ENCODE peak calls at places on chromosomes 4 and X, in ten cellular contexts. One of them, this sample, is unnamed.

GRCh38 chr4:143282170-143282760 is 54.4 kb upstream of the GAB1 start:
- DNase-seq in foreskin fibroblast: peak; percentile 24
- DNase-seq in Caco-2: no peak
- DNase-seq in heart right ventricle: peak; percentile 62
- DNase-seq in cardiac muscle cell: peak; percentile 34
- DNase-seq in fibroblast of the aortic adventitia: peak; percentile 75
- DNase-seq in A673: no peak
- DNase-seq in tibial nerve: no peak
- DNase-seq in choroid plexus epithelial cell: no peak
- DNase-seq in brain microvascular endothelial cell: no peak
- DNase-seq in this sample: no peak

GRCh38 chr4:97496298-97496873 is 646.9 kb downstream of the STPG2 start:
- DNase-seq in heart right ventricle: no peak
- DNase-seq in brain microvascular endothelial cell: no peak
- DNase-seq in cardiac muscle cell: no peak
- DNase-seq in tibial nerve: no peak
- DNase-seq in choroid plexus epithelial cell: peak; percentile 52
- DNase-seq in Caco-2: no peak
- DNase-seq in A673: no peak
- DNase-seq in fibroblast of the aortic adventitia: no peak
- DNase-seq in foreskin fibroblast: no peak
- DNase-seq in this sample: peak; percentile 70

GRCh38 chr4:102466298-102466697 is 34.9 kb upstream of the NFKB1 start:
- DNase-seq in brain microvascular endothelial cell: peak; percentile 29
- DNase-seq in tibial nerve: no peak
- DNase-seq in fibroblast of the aortic adventitia: no peak
- DNase-seq in heart right ventricle: no peak
- DNase-seq in A673: peak; percentile 13
- DNase-seq in foreskin fibroblast: peak; percentile 18
- DNase-seq in cardiac muscle cell: peak; percentile 21
- DNase-seq in choroid plexus epithelial cell: peak; percentile 72
- DNase-seq in Caco-2: no peak
- DNase-seq in this sample: peak; percentile 70

GRCh38 chr4:112036881-112037280 is 108.4 kb upstream of the FAM241A start:
- DNase-seq in tibial nerve: no peak
- DNase-seq in A673: no peak
- DNase-seq in Caco-2: no peak
- DNase-seq in cardiac muscle cell: no peak
- DNase-seq in brain microvascular endothelial cell: no peak
- DNase-seq in fibroblast of the aortic adventitia: no peak
- DNase-seq in heart right ventricle: no peak
- DNase-seq in foreskin fibroblast: peak; percentile 14
- DNase-seq in choroid plexus epithelial cell: no peak
- DNase-seq in this sample: no peak

GRCh38 chr4:109294468-109295020 is 7.9 kb downstream of the COL25A1 start:
- DNase-seq in tibial nerve: no peak
- DNase-seq in brain microvascular endothelial cell: peak; percentile 76
- DNase-seq in fibroblast of the aortic adventitia: no peak
- DNase-seq in Caco-2: no peak
- DNase-seq in heart right ventricle: no peak
- DNase-seq in foreskin fibroblast: no peak
- DNase-seq in A673: peak; percentile 95
- DNase-seq in cardiac muscle cell: no peak
- DNase-seq in choroid plexus epithelial cell: peak; percentile 64
- DNase-seq in this sample: no peak

GRCh38 chrX:49178537-49178936 is 6.8 kb downstream of the PLP2 start:
- DNase-seq in cardiac muscle cell: no peak
- DNase-seq in foreskin fibroblast: no peak
- DNase-seq in brain microvascular endothelial cell: no peak
- DNase-seq in fibroblast of the aortic adventitia: no peak
- DNase-seq in A673: no peak
- DNase-seq in heart right ventricle: no peak
- DNase-seq in tibial nerve: no peak
- DNase-seq in Caco-2: no peak
- DNase-seq in choroid plexus epithelial cell: no peak
- DNase-seq in this sample: no peak

GRCh38 chr4:5824635-5825034 is 68.3 kb downstream of the CRMP1 start:
- DNase-seq in heart right ventricle: no peak
- DNase-seq in A673: peak; percentile 63
- DNase-seq in choroid plexus epithelial cell: peak; percentile 71
- DNase-seq in cardiac muscle cell: peak; percentile 64
- DNase-seq in foreskin fibroblast: peak; percentile 68
- DNase-seq in brain microvascular endothelial cell: peak; percentile 41
- DNase-seq in fibroblast of the aortic adventitia: peak; percentile 61
- DNase-seq in Caco-2: no peak
- DNase-seq in tibial nerve: no peak
- DNase-seq in this sample: peak; percentile 24

GRCh38 chr4:127505203-127505602 is 127.6 kb upstream of the INTU start:
- DNase-seq in tibial nerve: no peak
- DNase-seq in A673: peak; percentile 62
- DNase-seq in foreskin fibroblast: peak; percentile 94
- DNase-seq in brain microvascular endothelial cell: peak; percentile 85
- DNase-seq in choroid plexus epithelial cell: peak; percentile 93
- DNase-seq in fibroblast of the aortic adventitia: peak; percentile 94
- DNase-seq in Caco-2: no peak
- DNase-seq in heart right ventricle: peak; percentile 37
- DNase-seq in cardiac muscle cell: peak; percentile 92
- DNase-seq in this sample: peak; percentile 38

GRCh38 chrX:30301977-30302376 is 7.2 kb downstream of the NR0B1 start:
- DNase-seq in Caco-2: no peak
- DNase-seq in choroid plexus epithelial cell: peak; percentile 54
- DNase-seq in foreskin fibroblast: peak; percentile 64
- DNase-seq in fibroblast of the aortic adventitia: peak; percentile 41
- DNase-seq in cardiac muscle cell: peak; percentile 35
- DNase-seq in brain microvascular endothelial cell: peak; percentile 33
- DNase-seq in tibial nerve: no peak
- DNase-seq in heart right ventricle: no peak
- DNase-seq in A673: peak; percentile 65
- DNase-seq in this sample: peak; percentile 59

GRCh38 chr4:3324093-3324815 is 31.4 kb downstream of the RGS12 start:
- DNase-seq in Caco-2: no peak
- DNase-seq in tibial nerve: no peak
- DNase-seq in foreskin fibroblast: no peak
- DNase-seq in A673: no peak
- DNase-seq in heart right ventricle: no peak
- DNase-seq in brain microvascular endothelial cell: no peak
- DNase-seq in fibroblast of the aortic adventitia: no peak
- DNase-seq in cardiac muscle cell: no peak
- DNase-seq in choroid plexus epithelial cell: no peak
- DNase-seq in this sample: no peak

GRCh38 chr4:121077496-121077895 is 5.2 kb upstream of the NDNF start:
- DNase-seq in heart right ventricle: no peak
- DNase-seq in foreskin fibroblast: no peak
- DNase-seq in Caco-2: no peak
- DNase-seq in cardiac muscle cell: no peak
- DNase-seq in fibroblast of the aortic adventitia: no peak
- DNase-seq in A673: no peak
- DNase-seq in choroid plexus epithelial cell: no peak
- DNase-seq in brain microvascular endothelial cell: no peak
- DNase-seq in tibial nerve: no peak
- DNase-seq in this sample: peak; percentile 59

GRCh38 chr4:168484626-168485025 is 4.3 kb upstream of the DDX60L start:
- DNase-seq in cardiac muscle cell: peak; percentile 60
- DNase-seq in fibroblast of the aortic adventitia: peak; percentile 87
- DNase-seq in choroid plexus epithelial cell: peak; percentile 90
- DNase-seq in brain microvascular endothelial cell: peak; percentile 36
- DNase-seq in A673: no peak
- DNase-seq in heart right ventricle: no peak
- DNase-seq in foreskin fibroblast: peak; percentile 94
- DNase-seq in tibial nerve: no peak
- DNase-seq in Caco-2: no peak
- DNase-seq in this sample: peak; percentile 85

GRCh38 chr4:161314371-161314770 is 849.4 kb downstream of the FSTL5 start:
- DNase-seq in heart right ventricle: no peak
- DNase-seq in A673: no peak
- DNase-seq in choroid plexus epithelial cell: peak; percentile 56
- DNase-seq in Caco-2: no peak
- DNase-seq in fibroblast of the aortic adventitia: no peak
- DNase-seq in foreskin fibroblast: no peak
- DNase-seq in tibial nerve: no peak
- DNase-seq in cardiac muscle cell: no peak
- DNase-seq in brain microvascular endothelial cell: no peak
- DNase-seq in this sample: no peak

GRCh38 chr4:146643812-146644401 is 5.2 kb downstream of the POU4F2 start:
- DNase-seq in tibial nerve: no peak
- DNase-seq in heart right ventricle: no peak
- DNase-seq in cardiac muscle cell: peak; percentile 49
- DNase-seq in brain microvascular endothelial cell: no peak
- DNase-seq in Caco-2: no peak
- DNase-seq in fibroblast of the aortic adventitia: peak; percentile 40
- DNase-seq in foreskin fibroblast: peak; percentile 34
- DNase-seq in choroid plexus epithelial cell: peak; percentile 42
- DNase-seq in A673: peak; percentile 48
- DNase-seq in this sample: peak; percentile 38

GRCh38 chr4:154944996-154945395 is 163.9 kb downstream of the RBM46 start:
- DNase-seq in brain microvascular endothelial cell: no peak
- DNase-seq in A673: no peak
- DNase-seq in heart right ventricle: no peak
- DNase-seq in Caco-2: no peak
- DNase-seq in cardiac muscle cell: no peak
- DNase-seq in foreskin fibroblast: no peak
- DNase-seq in tibial nerve: no peak
- DNase-seq in choroid plexus epithelial cell: no peak
- DNase-seq in fibroblast of the aortic adventitia: no peak
- DNase-seq in this sample: peak; percentile 27

GRCh38 chr4:44869222-44869882 is 143.0 kb upstream of the GNPDA2 start:
- DNase-seq in Caco-2: no peak
- DNase-seq in choroid plexus epithelial cell: peak; percentile 48
- DNase-seq in brain microvascular endothelial cell: no peak
- DNase-seq in A673: peak; percentile 26
- DNase-seq in heart right ventricle: no peak
- DNase-seq in fibroblast of the aortic adventitia: no peak
- DNase-seq in tibial nerve: no peak
- DNase-seq in cardiac muscle cell: no peak
- DNase-seq in foreskin fibroblast: no peak
- DNase-seq in this sample: no peak

GRCh38 chr4:23040539-23040938 is 347.8 kb downstream of the GBA3 start:
- DNase-seq in Caco-2: no peak
- DNase-seq in tibial nerve: no peak
- DNase-seq in fibroblast of the aortic adventitia: no peak
- DNase-seq in cardiac muscle cell: no peak
- DNase-seq in brain microvascular endothelial cell: no peak
- DNase-seq in choroid plexus epithelial cell: no peak
- DNase-seq in heart right ventricle: no peak
- DNase-seq in foreskin fibroblast: no peak
- DNase-seq in A673: no peak
- DNase-seq in this sample: no peak
- TF ChIP-seq CTCF in Caco-2: no peak
- TF ChIP-seq CTCF in tibial nerve: no peak
- TF ChIP-seq CTCF in fibroblast of the aortic adventitia: no peak
- TF ChIP-seq CTCF in cardiac muscle cell: no peak
- TF ChIP-seq CTCF in brain microvascular endothelial cell: no peak
- TF ChIP-seq CTCF in choroid plexus epithelial cell: no peak
- TF ChIP-seq CTCF in heart right ventricle: no peak
- TF ChIP-seq CTCF in foreskin fibroblast: no peak
- TF ChIP-seq CTCF in A673: no peak
- TF ChIP-seq CTCF in this sample: no peak

DNA sequence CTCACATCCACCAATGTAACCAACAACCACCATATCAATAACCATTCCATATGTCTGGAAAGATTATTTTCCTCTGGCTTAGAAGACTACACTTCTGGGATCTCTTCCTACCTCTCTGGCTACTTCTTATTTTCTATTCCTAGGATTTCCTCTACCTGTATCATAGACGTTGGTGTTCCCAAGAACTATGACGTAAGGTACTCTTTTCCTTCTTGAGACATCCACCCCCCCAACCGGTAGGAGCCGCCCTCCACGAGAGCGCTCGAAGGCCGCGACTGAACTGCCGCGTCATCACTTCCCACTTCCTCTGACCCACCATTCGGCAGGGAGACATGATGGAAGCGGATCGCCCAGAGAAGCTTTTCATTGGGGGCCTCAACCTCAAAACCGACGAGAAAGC is at the start of gene RBMXL3:
- DNase-seq in tibial nerve: no peak
- DNase-seq in cardiac muscle cell: no peak
- DNase-seq in choroid plexus epithelial cell: no peak
- DNase-seq in A673: no peak
- DNase-seq in brain microvascular endothelial cell: no peak
- DNase-seq in fibroblast of the aortic adventitia: no peak
- DNase-seq in foreskin fibroblast: no peak
- DNase-seq in Caco-2: no peak
- DNase-seq in heart right ventricle: no peak
- DNase-seq in this sample: no peak
- H3K4me3 ChIP-seq in tibial nerve: no peak within 1 kb of the TSS
- H3K4me3 ChIP-seq in cardiac muscle cell: no peak within 1 kb of the TSS
- H3K4me3 ChIP-seq in choroid plexus epithelial cell: no peak within 1 kb of the TSS
- H3K4me3 ChIP-seq in A673: no peak within 1 kb of the TSS
- H3K4me3 ChIP-seq in brain microvascular endothelial cell: no peak within 1 kb of the TSS
- H3K4me3 ChIP-seq in fibroblast of the aortic adventitia: no peak within 1 kb of the TSS
- H3K4me3 ChIP-seq in foreskin fibroblast: no peak within 1 kb of the TSS
- H3K4me3 ChIP-seq in Caco-2: no peak within 1 kb of the TSS
- H3K4me3 ChIP-seq in heart right ventricle: no peak within 1 kb of the TSS
- H3K4me3 ChIP-seq in this sample: no peak within 1 kb of the TSS

DNA sequence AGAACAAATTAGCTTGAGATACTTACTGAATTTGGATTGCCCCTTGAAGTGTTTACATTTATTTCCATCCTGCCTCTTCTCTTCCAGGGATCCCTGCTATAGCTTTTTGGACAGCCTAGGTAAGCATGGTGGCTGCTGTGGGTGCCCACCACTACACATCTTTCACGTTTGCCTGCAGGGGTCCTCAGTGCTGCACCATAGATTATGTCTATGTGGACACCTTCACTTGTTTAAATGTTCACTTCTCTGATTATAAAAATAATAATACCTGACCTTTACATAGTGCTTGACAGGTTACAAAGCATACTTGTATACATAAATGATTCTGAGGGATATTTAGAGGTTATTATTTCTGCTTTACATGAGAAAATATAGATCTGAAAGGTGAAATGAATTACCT is 67.9 kb upstream of the SLC4A4 start:
- DNase-seq in heart right ventricle: no peak
- DNase-seq in choroid plexus epithelial cell: peak; percentile 33
- DNase-seq in A673: peak; percentile 46
- DNase-seq in brain microvascular endothelial cell: no peak
- DNase-seq in tibial nerve: no peak
- DNase-seq in cardiac muscle cell: peak; percentile 62
- DNase-seq in fibroblast of the aortic adventitia: peak; percentile 49
- DNase-seq in foreskin fibroblast: peak; percentile 16
- DNase-seq in Caco-2: peak; percentile 52
- DNase-seq in this sample: peak; percentile 37
- TF ChIP-seq CTCF in heart right ventricle: no peak
- TF ChIP-seq CTCF in choroid plexus epithelial cell: peak; percentile 42
- TF ChIP-seq CTCF in A673: peak; percentile 52
- TF ChIP-seq CTCF in brain microvascular endothelial cell: peak; percentile 78
- TF ChIP-seq CTCF in tibial nerve: no peak
- TF ChIP-seq CTCF in cardiac muscle cell: peak; percentile 53
- TF ChIP-seq CTCF in fibroblast of the aortic adventitia: peak; percentile 37
- TF ChIP-seq CTCF in foreskin fibroblast: peak; percentile 38
- TF ChIP-seq CTCF in Caco-2: peak; percentile 47
- TF ChIP-seq CTCF in this sample: peak; percentile 12

DNA sequence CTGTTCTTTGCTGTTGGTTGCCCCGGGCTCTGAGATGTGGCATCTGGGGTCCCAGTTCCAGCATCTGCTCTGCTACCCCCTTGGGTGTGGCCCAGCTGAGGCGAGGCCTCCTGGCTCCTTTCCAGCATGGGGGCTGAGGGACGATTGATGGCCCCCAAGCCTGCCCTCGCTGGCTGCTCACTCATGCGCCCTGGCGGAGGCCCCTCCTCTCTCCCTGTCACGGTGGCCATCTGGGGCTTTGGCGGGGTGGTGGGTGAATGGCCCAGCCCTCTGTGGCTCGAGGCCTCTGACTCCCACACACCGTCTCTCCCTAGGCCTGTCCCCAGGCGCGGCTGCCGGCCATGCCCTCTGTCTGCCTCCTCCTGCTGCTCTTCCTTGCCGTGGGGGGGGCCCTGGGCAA is 1.8 kb downstream of the PLXNA3 start:
- DNase-seq in heart right ventricle: no peak
- DNase-seq in brain microvascular endothelial cell: no peak
- DNase-seq in foreskin fibroblast: peak; percentile 44
- DNase-seq in Caco-2: no peak
- DNase-seq in cardiac muscle cell: no peak
- DNase-seq in tibial nerve: no peak
- DNase-seq in A673: no peak
- DNase-seq in fibroblast of the aortic adventitia: no peak
- DNase-seq in choroid plexus epithelial cell: no peak
- DNase-seq in this sample: no peak
- H3K4me3 ChIP-seq in heart right ventricle: no peak overlapping the region
- H3K4me3 ChIP-seq in brain microvascular endothelial cell: peak overlapping the region; percentile 71
- H3K4me3 ChIP-seq in foreskin fibroblast: peak overlapping the region; percentile 72
- H3K4me3 ChIP-seq in Caco-2: no peak overlapping the region
- H3K4me3 ChIP-seq in cardiac muscle cell: no peak overlapping the region
- H3K4me3 ChIP-seq in tibial nerve: peak overlapping the region; percentile 72
- H3K4me3 ChIP-seq in A673: peak overlapping the region; percentile 65
- H3K4me3 ChIP-seq in fibroblast of the aortic adventitia: peak overlapping the region; percentile 75
- H3K4me3 ChIP-seq in choroid plexus epithelial cell: peak overlapping the region; percentile 70
- H3K4me3 ChIP-seq in this sample: no peak overlapping the region

This sample was measured in bronchial epithelial cell.